ENCODE peak calls at places on chromosome 4, in five cellular contexts. W, Y, N, Q and V are unnamed samples.

GRCh38 chr4:75490155-75490554 is 24.0 kb downstream of the RCHY1 start:
- DNase-seq in W (no peak), Y (no peak), N (no peak), Q (no peak), V (no peak)

GRCh38 chr4:133149932-133150642 is 993 bp downstream of the PCDH10 start:
- DNase-seq in W (no peak), Y (no peak), N (no peak), Q (no peak), V (peak)

GRCh38 chr4:17817027-17817426 is 6.2 kb downstream of the NCAPG start:
- DNase-seq in W (no peak), Y (peak), N (no peak), Q (no peak), V (peak)

GRCh38 chr4:53929311-53929710 is 135.1 kb downstream of the CHIC2 start:
- DNase-seq in W (no peak), Y (no peak), N (no peak), Q (no peak), V (no peak)

GRCh38 chr4:113738251-113738650 is 23.3 kb downstream of the CAMK2D start:
- DNase-seq in W (no peak), Y (no peak), N (no peak), Q (no peak), V (no peak)

GRCh38 chr4:169225058-169225751 is 45.6 kb downstream of the SH3RF1 start:
- DNase-seq in W (no peak), Y (peak), N (no peak), Q (no peak), V (no peak)

GRCh38 chr4:173367285-173367684 is 3.5 kb upstream of the SAP30 start:
- DNase-seq in W (no peak), Y (peak), N (no peak), Q (no peak), V (peak)

GRCh38 chr4:95129708-95130343 is 372.1 kb downstream of the BMPR1B start:
- DNase-seq in W (no peak), Y (no peak), N (no peak), Q (no peak), V (no peak)

GRCh38 chr4:4502694-4503311 is 39.0 kb downstream of the STX18 start:
- DNase-seq in W (no peak), Y (peak), N (no peak), Q (no peak), V (peak)

GRCh38 chr4:36230523-36230922 is 13.8 kb downstream of the ARAP2 start:
- DNase-seq in W (no peak), Y (no peak), N (no peak), Q (no peak), V (no peak)

GRCh38 chr4:110778526-110778925 is 155.6 kb upstream of the PITX2 start:
- DNase-seq in W (no peak), Y (no peak), N (no peak), Q (no peak), V (no peak)

GRCh38 chr4:77433102-77433733 is 172.4 kb upstream of the CXCL13 start:
- DNase-seq in W (no peak), Y (peak), N (no peak), Q (no peak), V (peak)

GRCh38 chr4:25481648-25482047 is 104.6 kb downstream of the ANAPC4 start:
- DNase-seq in W (no peak), Y (no peak), N (no peak), Q (no peak), V (no peak)

GRCh38 chr4:62051332-62051731 is 851.2 kb downstream of the ADGRL3 start:
- DNase-seq in W (no peak), Y (no peak), N (no peak), Q (no peak), V (no peak)

GRCh38 chr4:181308476-181309170 is 934.6 kb upstream of the TENM3 start:
- DNase-seq in W (no peak), Y (peak), N (peak), Q (no peak), V (no peak)

GRCh38 chr4:92254767-92255442 is 48.9 kb upstream of the GRID2 start:
- DNase-seq in W (no peak), Y (no peak), N (no peak), Q (no peak), V (no peak)

GRCh38 chr4:169147217-169147616 is 123.5 kb downstream of the SH3RF1 start:
- DNase-seq in W (no peak), Y (no peak), N (no peak), Q (no peak), V (no peak)

GRCh38 chr4:183038436-183038835 is 60.6 kb upstream of the WWC2 start:
- DNase-seq in W (no peak), Y (no peak), N (no peak), Q (no peak), V (no peak)

GRCh38 chr4:137621056-137621455 is 88.8 kb upstream of the PCDH18 start:
- DNase-seq in W (peak), Y (no peak), N (no peak), Q (no peak), V (no peak)

GRCh38 chr4:38669233-38669632 is 5.2 kb downstream of the KLF3 start:
- DNase-seq in W (no peak), Y (no peak), N (no peak), Q (no peak), V (no peak)

GRCh38 chr4:30354605-30355004 is 365.6 kb upstream of the PCDH7 start:
- DNase-seq in W (no peak), Y (no peak), N (no peak), Q (no peak), V (no peak)
- TF ChIP-seq CTCF in W (no peak), Y (no peak), N (no peak), Q (no peak), V (no peak)

GRCh38 chr4:156294577-156294976 is 340.9 kb upstream of the CTSO start:
- DNase-seq in W (no peak), Y (peak), N (no peak), Q (no peak), V (peak)
- TF ChIP-seq CTCF in W (no peak), Y (no peak), N (no peak), Q (no peak), V (no peak)

GRCh38 chr4:158411180-158411721 is 110.4 kb upstream of the RXFP1 start:
- DNase-seq in W (no peak), Y (no peak), N (no peak), Q (no peak), V (no peak)

GRCh38 chr4:158410272-158410671 is 111.4 kb upstream of the RXFP1 start:
- DNase-seq in W (no peak), Y (no peak), N (no peak), Q (no peak), V (no peak)
- TF ChIP-seq CTCF in W (no peak), Y (no peak), N (no peak), Q (no peak), V (no peak)

GRCh38 chr4:48554606-48555005 is 64.6 kb downstream of the ZAR1 start:
- DNase-seq in W (no peak), Y (no peak), N (no peak), Q (no peak), V (no peak)

GRCh38 chr4:48558026-48558425 is 68.0 kb downstream of the ZAR1 start:
- DNase-seq in W (no peak), Y (no peak), N (no peak), Q (no peak), V (no peak)

GRCh38 chr4:48556268-48556667 is 66.2 kb downstream of the ZAR1 start:
- DNase-seq in W (no peak), Y (no peak), N (no peak), Q (no peak), V (no peak)

GRCh38 chr4:48553720-48554119 is 63.7 kb downstream of the ZAR1 start:
- DNase-seq in W (no peak), Y (no peak), N (no peak), Q (no peak), V (no peak)

GRCh38 chr4:48557478-48557877 is 67.4 kb downstream of the ZAR1 start:
- DNase-seq in W (no peak), Y (peak), N (no peak), Q (no peak), V (no peak)
- TF ChIP-seq CTCF in W (peak), Y (peak), N (no peak), Q (no peak), V (no peak)

DNA sequence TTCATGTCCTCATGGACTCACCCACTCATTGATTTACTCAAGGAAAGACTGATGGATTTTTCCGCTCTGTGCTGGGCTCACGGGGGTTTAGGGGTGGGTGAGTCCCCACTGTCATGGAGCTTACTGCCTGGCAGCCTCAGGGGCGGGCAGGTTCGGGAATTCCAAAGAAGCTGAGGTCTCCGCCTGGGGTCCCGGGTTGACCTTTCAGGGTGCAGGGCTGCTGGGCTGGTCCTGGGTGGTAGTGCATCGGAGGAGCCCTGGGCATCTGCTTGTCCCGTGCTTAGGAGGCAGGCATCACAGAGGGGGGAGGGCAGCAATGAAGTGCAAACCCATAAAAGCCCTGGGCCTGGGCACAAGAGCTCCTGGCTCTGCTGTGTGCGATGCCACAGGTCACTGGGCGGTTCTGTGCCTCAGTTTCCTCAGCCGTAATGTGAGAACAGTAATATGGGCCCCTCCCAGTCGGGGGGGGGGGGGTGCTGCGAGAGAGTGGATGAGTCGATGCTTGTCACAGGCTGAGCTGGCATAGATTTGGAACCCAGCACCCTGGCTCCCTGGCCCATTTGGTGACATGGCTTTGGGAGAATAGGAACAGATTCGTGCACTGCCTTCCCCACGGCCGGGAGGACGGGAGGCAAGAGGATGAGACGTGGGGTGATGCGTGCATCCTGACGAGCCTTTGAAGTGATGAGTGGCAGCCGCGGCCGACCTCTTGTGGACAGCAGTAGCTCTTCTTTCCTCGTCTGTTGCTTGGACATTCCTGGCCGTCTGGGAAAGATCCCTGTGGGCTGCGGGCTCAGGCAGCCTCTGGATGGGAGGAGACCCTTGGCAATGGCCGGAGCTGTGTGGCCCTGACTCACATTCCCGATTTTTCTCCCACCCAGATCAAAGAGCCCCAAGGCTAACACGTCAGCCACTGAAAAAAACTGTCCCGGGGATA is 42.0 kb downstream of the PSAPL1 start:
- DNase-seq in W (no peak), Y (no peak), N (peak), Q (peak), V (no peak)
- TF ChIP-seq CTCF in W (no peak), Y (no peak), N (no peak), Q (no peak), V (no peak)